ENCODE peak calls at places on chromosomes 4 and X, in seven cellular contexts. One of them, this sample, is unnamed.

GRCh38 chr4:1400191-1400805 is 5.9 kb downstream of the NKX1-1 start:
- DNase-seq in adrenal gland: no peak
- DNase-seq in tibial artery: no peak
- DNase-seq in hepatocyte: no peak
- DNase-seq in suprapubic skin: no peak
- DNase-seq in PC-3: no peak
- DNase-seq in left ventricle myocardium inferior: no peak
- DNase-seq in this sample: no peak

GRCh38 chr4:18938343-18939109 is 917.0 kb upstream of the LCORL start:
- DNase-seq in adrenal gland: no peak
- DNase-seq in tibial artery: no peak
- DNase-seq in hepatocyte: no peak
- DNase-seq in suprapubic skin: no peak
- DNase-seq in PC-3: no peak
- DNase-seq in left ventricle myocardium inferior: no peak
- DNase-seq in this sample: no peak

GRCh38 chrX:28552322-28552721 is 34.9 kb upstream of the IL1RAPL1 start:
- DNase-seq in adrenal gland: no peak
- DNase-seq in tibial artery: no peak
- DNase-seq in hepatocyte: no peak
- DNase-seq in suprapubic skin: no peak
- DNase-seq in PC-3: peak; percentile 81
- DNase-seq in left ventricle myocardium inferior: no peak
- DNase-seq in this sample: peak; percentile 2

GRCh38 chr4:127685292-127685691 is 44.9 kb upstream of the SLC25A31 start:
- DNase-seq in adrenal gland: no peak
- DNase-seq in tibial artery: no peak
- DNase-seq in hepatocyte: no peak
- DNase-seq in suprapubic skin: no peak
- DNase-seq in PC-3: peak; percentile 54
- DNase-seq in left ventricle myocardium inferior: no peak
- DNase-seq in this sample: peak; percentile 70

GRCh38 chrX:36908801-36909403 is 99.3 kb upstream of the FAM47C start:
- DNase-seq in adrenal gland: no peak
- DNase-seq in tibial artery: no peak
- DNase-seq in hepatocyte: peak; percentile 60
- DNase-seq in suprapubic skin: no peak
- DNase-seq in PC-3: peak; percentile 67
- DNase-seq in left ventricle myocardium inferior: no peak
- DNase-seq in this sample: no peak

GRCh38 chrX:48465336-48465933 is 4.6 kb downstream of the SLC38A5 start:
- DNase-seq in adrenal gland: no peak
- DNase-seq in tibial artery: no peak
- DNase-seq in hepatocyte: no peak
- DNase-seq in suprapubic skin: no peak
- DNase-seq in PC-3: peak; percentile 71
- DNase-seq in left ventricle myocardium inferior: no peak
- DNase-seq in this sample: peak; percentile 89

GRCh38 chr4:31068257-31069075 is 348.3 kb downstream of the PCDH7 start:
- DNase-seq in adrenal gland: no peak
- DNase-seq in tibial artery: no peak
- DNase-seq in hepatocyte: no peak
- DNase-seq in suprapubic skin: no peak
- DNase-seq in PC-3: no peak
- DNase-seq in left ventricle myocardium inferior: no peak
- DNase-seq in this sample: no peak

GRCh38 chr4:110193822-110194761 is 4.3 kb downstream of the ELOVL6 start:
- DNase-seq in adrenal gland: peak; percentile 77
- DNase-seq in tibial artery: peak; percentile 70
- DNase-seq in hepatocyte: peak; percentile 93
- DNase-seq in suprapubic skin: no peak
- DNase-seq in PC-3: peak; percentile 55
- DNase-seq in left ventricle myocardium inferior: peak; percentile 52
- DNase-seq in this sample: peak; percentile 98

GRCh38 chr4:25509656-25510055 is 132.6 kb downstream of the ANAPC4 start:
- DNase-seq in adrenal gland: no peak
- DNase-seq in tibial artery: no peak
- DNase-seq in hepatocyte: no peak
- DNase-seq in suprapubic skin: no peak
- DNase-seq in PC-3: peak; percentile 2
- DNase-seq in left ventricle myocardium inferior: no peak
- DNase-seq in this sample: no peak

GRCh38 chr4:83151645-83152044 is 37.1 kb upstream of the PLAC8 start:
- DNase-seq in adrenal gland: no peak
- DNase-seq in tibial artery: no peak
- DNase-seq in hepatocyte: no peak
- DNase-seq in suprapubic skin: no peak
- DNase-seq in PC-3: no peak
- DNase-seq in left ventricle myocardium inferior: no peak
- DNase-seq in this sample: no peak

GRCh38 chrX:135345328-135345645 is 36.0 kb downstream of the ETDC start:
- DNase-seq in adrenal gland: peak; percentile 58
- DNase-seq in tibial artery: peak; percentile 76
- DNase-seq in hepatocyte: peak; percentile 26
- DNase-seq in suprapubic skin: no peak
- DNase-seq in PC-3: peak; percentile 34
- DNase-seq in left ventricle myocardium inferior: peak; percentile 45
- DNase-seq in this sample: peak; percentile 27

GRCh38 chr4:149113804-149114430 is 671.7 kb upstream of the NR3C2 start:
- DNase-seq in adrenal gland: no peak
- DNase-seq in tibial artery: no peak
- DNase-seq in hepatocyte: no peak
- DNase-seq in suprapubic skin: no peak
- DNase-seq in PC-3: peak; percentile 59
- DNase-seq in left ventricle myocardium inferior: no peak
- DNase-seq in this sample: peak; percentile 70

GRCh38 chrX:23765449-23765848 is 17.5 kb upstream of the SAT1 start:
- DNase-seq in adrenal gland: no peak
- DNase-seq in tibial artery: no peak
- DNase-seq in hepatocyte: no peak
- DNase-seq in suprapubic skin: no peak
- DNase-seq in PC-3: peak; percentile 65
- DNase-seq in left ventricle myocardium inferior: no peak
- DNase-seq in this sample: no peak

GRCh38 chr4:177673980-177674504 is 231.8 kb upstream of the AGA start:
- DNase-seq in adrenal gland: no peak
- DNase-seq in tibial artery: no peak
- DNase-seq in hepatocyte: no peak
- DNase-seq in suprapubic skin: no peak
- DNase-seq in PC-3: no peak
- DNase-seq in left ventricle myocardium inferior: no peak
- DNase-seq in this sample: no peak
- TF ChIP-seq CTCF in adrenal gland: no peak
- TF ChIP-seq CTCF in tibial artery: no peak
- TF ChIP-seq CTCF in hepatocyte: no peak
- TF ChIP-seq CTCF in suprapubic skin: no peak
- TF ChIP-seq CTCF in PC-3: no peak
- TF ChIP-seq CTCF in left ventricle myocardium inferior: no peak
- TF ChIP-seq CTCF in this sample: no peak

GRCh38 chr4:3825530-3825929 is 59.3 kb downstream of the ADRA2C start:
- DNase-seq in adrenal gland: no peak
- DNase-seq in tibial artery: no peak
- DNase-seq in hepatocyte: no peak
- DNase-seq in suprapubic skin: no peak
- DNase-seq in PC-3: no peak
- DNase-seq in left ventricle myocardium inferior: no peak
- DNase-seq in this sample: no peak
- H3K27me3 ChIP-seq in adrenal gland: no peaks in the 10 kb centered on the region
- H3K27me3 ChIP-seq in tibial artery: no peaks in the 10 kb centered on the region
- H3K27me3 ChIP-seq in hepatocyte: no peaks in the 10 kb centered on the region
- H3K27me3 ChIP-seq in suprapubic skin: peaks cover 68% of the 10 kb centered on the region
- H3K27me3 ChIP-seq in PC-3: peaks cover 9% of the 10 kb centered on the region
- H3K27me3 ChIP-seq in left ventricle myocardium inferior: peaks cover 35% of the 10 kb centered on the region
- H3K27me3 ChIP-seq in this sample: no peaks in the 10 kb centered on the region

DNA sequence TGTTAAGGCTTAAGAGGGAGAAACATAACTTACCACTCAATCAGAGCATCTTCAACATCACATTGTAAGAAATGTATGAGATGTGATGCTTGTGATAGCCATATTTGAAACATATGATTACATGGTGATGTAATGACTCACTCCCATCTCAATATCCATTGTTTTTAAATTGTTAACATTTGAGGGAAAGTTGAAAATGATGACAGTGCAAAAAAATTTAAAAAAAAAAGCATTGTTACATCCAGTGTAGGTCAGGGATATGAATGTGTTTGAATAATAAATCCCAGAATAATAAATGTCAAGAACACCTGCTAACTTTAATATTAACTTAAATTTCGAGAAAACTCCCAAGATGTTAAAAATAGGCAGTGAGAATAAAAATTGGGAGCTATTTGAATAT is 6.4 kb upstream of the CCSER1 start:
- DNase-seq in adrenal gland: no peak
- DNase-seq in tibial artery: no peak
- DNase-seq in hepatocyte: no peak
- DNase-seq in suprapubic skin: no peak
- DNase-seq in PC-3: no peak
- DNase-seq in left ventricle myocardium inferior: no peak
- DNase-seq in this sample: no peak
- H3K4me3 ChIP-seq in adrenal gland: no peak overlapping the region
- H3K4me3 ChIP-seq in tibial artery: no peak overlapping the region
- H3K4me3 ChIP-seq in hepatocyte: no peak overlapping the region
- H3K4me3 ChIP-seq in suprapubic skin: no peak overlapping the region
- H3K4me3 ChIP-seq in PC-3: no peak overlapping the region
- H3K4me3 ChIP-seq in left ventricle myocardium inferior: no peak overlapping the region
- H3K4me3 ChIP-seq in this sample: no peak overlapping the region

GRCh38 chr4:11497212-11497806 is 68.6 kb upstream of the HS3ST1 start:
- DNase-seq in adrenal gland: no peak
- DNase-seq in tibial artery: no peak
- DNase-seq in hepatocyte: no peak
- DNase-seq in suprapubic skin: no peak
- DNase-seq in PC-3: peak; percentile 63
- DNase-seq in left ventricle myocardium inferior: no peak
- DNase-seq in this sample: no peak
- TF ChIP-seq CTCF in adrenal gland: no peak
- TF ChIP-seq CTCF in tibial artery: no peak
- TF ChIP-seq CTCF in hepatocyte: no peak
- TF ChIP-seq CTCF in suprapubic skin: no peak
- TF ChIP-seq CTCF in PC-3: peak; percentile 47
- TF ChIP-seq CTCF in left ventricle myocardium inferior: no peak
- TF ChIP-seq CTCF in this sample: peak; percentile 34

GRCh38 chr4:3491681-3492405 is 28.7 kb downstream of the DOK7 start:
- DNase-seq in adrenal gland: no peak
- DNase-seq in tibial artery: no peak
- DNase-seq in hepatocyte: no peak
- DNase-seq in suprapubic skin: no peak
- DNase-seq in PC-3: no peak
- DNase-seq in left ventricle myocardium inferior: no peak
- DNase-seq in this sample: peak; percentile 6
- H3K27me3 ChIP-seq in adrenal gland: peaks cover 23% of the 10 kb centered on the region
- H3K27me3 ChIP-seq in tibial artery: no peaks in the 10 kb centered on the region
- H3K27me3 ChIP-seq in hepatocyte: peaks cover 18% of the 10 kb centered on the region
- H3K27me3 ChIP-seq in suprapubic skin: peaks cover 74% of the 10 kb centered on the region
- H3K27me3 ChIP-seq in PC-3: no peaks in the 10 kb centered on the region
- H3K27me3 ChIP-seq in left ventricle myocardium inferior: peaks cover 49% of the 10 kb centered on the region
- H3K27me3 ChIP-seq in this sample: peaks cover 22% of the 10 kb centered on the region

GRCh38 chr4:101888472-101888871 is 97.9 kb downstream of the BANK1 start:
- DNase-seq in adrenal gland: no peak
- DNase-seq in tibial artery: no peak
- DNase-seq in hepatocyte: no peak
- DNase-seq in suprapubic skin: no peak
- DNase-seq in PC-3: no peak
- DNase-seq in left ventricle myocardium inferior: no peak
- DNase-seq in this sample: no peak
- H3K4me3 ChIP-seq in adrenal gland: no peak overlapping the region
- H3K4me3 ChIP-seq in tibial artery: no peak overlapping the region
- H3K4me3 ChIP-seq in hepatocyte: no peak overlapping the region
- H3K4me3 ChIP-seq in suprapubic skin: no peak overlapping the region
- H3K4me3 ChIP-seq in PC-3: no peak overlapping the region
- H3K4me3 ChIP-seq in left ventricle myocardium inferior: no peak overlapping the region
- H3K4me3 ChIP-seq in this sample: no peak overlapping the region

GRCh38 chr4:38111024-38111423 is 150.8 kb downstream of the PTTG2 start:
- DNase-seq in adrenal gland: no peak
- DNase-seq in tibial artery: no peak
- DNase-seq in hepatocyte: no peak
- DNase-seq in suprapubic skin: no peak
- DNase-seq in PC-3: no peak
- DNase-seq in left ventricle myocardium inferior: no peak
- DNase-seq in this sample: no peak

GRCh38 chr4:38113551-38113950 is 153.4 kb downstream of the PTTG2 start:
- DNase-seq in adrenal gland: no peak
- DNase-seq in tibial artery: no peak
- DNase-seq in hepatocyte: no peak
- DNase-seq in suprapubic skin: no peak
- DNase-seq in PC-3: no peak
- DNase-seq in left ventricle myocardium inferior: no peak
- DNase-seq in this sample: no peak

GRCh38 chr4:38113136-38113535 is 152.9 kb downstream of the PTTG2 start:
- DNase-seq in adrenal gland: no peak
- DNase-seq in tibial artery: no peak
- DNase-seq in hepatocyte: no peak
- DNase-seq in suprapubic skin: no peak
- DNase-seq in PC-3: no peak
- DNase-seq in left ventricle myocardium inferior: no peak
- DNase-seq in this sample: no peak

GRCh38 chr4:38109896-38110295 is 149.7 kb downstream of the PTTG2 start:
- DNase-seq in adrenal gland: no peak
- DNase-seq in tibial artery: no peak
- DNase-seq in hepatocyte: peak; percentile 53
- DNase-seq in suprapubic skin: no peak
- DNase-seq in PC-3: no peak
- DNase-seq in left ventricle myocardium inferior: no peak
- DNase-seq in this sample: no peak

DNA sequence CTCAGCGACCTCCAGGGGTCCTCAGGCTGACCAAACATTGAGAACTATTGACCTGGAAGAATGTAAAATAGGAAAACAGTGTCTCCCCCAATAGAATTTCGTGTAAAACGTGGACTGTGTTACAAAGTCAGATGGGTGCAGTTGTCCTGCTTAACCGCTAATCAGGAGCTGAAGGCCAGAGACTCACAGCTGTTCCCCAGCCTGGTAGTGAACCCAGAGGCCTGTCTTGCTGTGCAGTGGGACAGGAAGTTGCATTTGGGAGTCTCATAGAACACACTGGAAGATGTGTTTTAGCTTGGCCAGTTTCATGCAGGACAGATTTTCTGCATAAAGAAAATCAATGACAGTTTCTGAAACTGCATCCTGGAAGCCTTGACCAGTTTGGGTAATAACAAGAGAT is 151.5 kb downstream of the PTTG2 start:
- DNase-seq in adrenal gland: no peak
- DNase-seq in tibial artery: no peak
- DNase-seq in hepatocyte: no peak
- DNase-seq in suprapubic skin: no peak
- DNase-seq in PC-3: no peak
- DNase-seq in left ventricle myocardium inferior: no peak
- DNase-seq in this sample: no peak
- TF ChIP-seq CTCF in adrenal gland: no peak
- TF ChIP-seq CTCF in tibial artery: no peak
- TF ChIP-seq CTCF in hepatocyte: no peak
- TF ChIP-seq CTCF in suprapubic skin: no peak
- TF ChIP-seq CTCF in PC-3: no peak
- TF ChIP-seq CTCF in left ventricle myocardium inferior: no peak
- TF ChIP-seq CTCF in this sample: no peak